ENCODE peak calls at places on chromosomes 6 and 20, in seven cellular contexts. V is K562; J is psoas muscle; S is transverse colon; D is MM.1S; T is dorsolateral prefrontal cortex; K is CD8-positive, alpha-beta T cell. P is an unnamed sample.

GRCh38 chr20:36744764-36745191 is 1.1 kb downstream of the NDRG3 start:
- DNase-seq in V (peak), J (peak), S (no peak), D (no peak), T (peak), K (no peak), P (peak)

GRCh38 chr6:55898342-55898741 is 23.0 kb upstream of the BMP5 start:
- DNase-seq in V (no peak), J (no peak), S (no peak), D (no peak), T (no peak), K (no peak), P (no peak)

GRCh38 chr20:60583741-60584140 is 625.5 kb downstream of the CDH26 start:
- DNase-seq in V (no peak), J (no peak), S (no peak), D (no peak), T (no peak), K (no peak), P (no peak)

GRCh38 chr20:63178889-63179751 is 36.8 kb downstream of the YTHDF1 start:
- DNase-seq in V (peak), J (peak), S (peak), D (peak), T (peak), K (peak), P (peak)

GRCh38 chr6:138028893-138029292 is 78.3 kb downstream of the PERP start:
- DNase-seq in V (no peak), J (no peak), S (no peak), D (no peak), T (no peak), K (no peak), P (no peak)

GRCh38 chr6:170151235-170152110 is 139.4 kb downstream of the DLL1 start:
- DNase-seq in V (no peak), J (no peak), S (no peak), D (no peak), T (no peak), K (no peak), P (no peak)

GRCh38 chr20:54054516-54054915 is 15.9 kb downstream of the BCAS1 start:
- DNase-seq in V (no peak), J (no peak), S (peak), D (peak), T (no peak), K (no peak), P (no peak)

GRCh38 chr20:64106981-64107735 is at the start of gene NPBWR2:
- DNase-seq in V (peak), J (peak), S (peak), D (no peak), T (no peak), K (no peak), P (no peak)

GRCh38 chr20:36519944-36520343 is 21.4 kb upstream of the MYL9 start:
- DNase-seq in V (no peak), J (no peak), S (no peak), D (no peak), T (no peak), K (no peak), P (no peak)

GRCh38 chr20:48787861-48788375 is 39.9 kb downstream of the PREX1 start:
- DNase-seq in V (peak), J (no peak), S (no peak), D (no peak), T (no peak), K (no peak), P (peak)

GRCh38 chr6:144673807-144674206 is 388.7 kb downstream of the UTRN start:
- DNase-seq in V (no peak), J (no peak), S (no peak), D (no peak), T (no peak), K (no peak), P (no peak)

GRCh38 chr20:2596673-2597279 is 55.7 kb upstream of the NOP56 start:
- DNase-seq in V (no peak), J (no peak), S (no peak), D (no peak), T (no peak), K (no peak), P (no peak)

GRCh38 chr6:126054258-126054702 is 67.9 kb downstream of the TRMT11 start:
- DNase-seq in V (peak), J (no peak), S (no peak), D (no peak), T (no peak), K (no peak), P (peak)

GRCh38 chr6:144548525-144548924 is 263.4 kb downstream of the UTRN start:
- DNase-seq in V (no peak), J (no peak), S (no peak), D (no peak), T (no peak), K (no peak), P (no peak)

GRCh38 chr20:7516631-7517051 is 423.6 kb downstream of the HAO1 start:
- DNase-seq in V (no peak), J (no peak), S (no peak), D (no peak), T (no peak), K (no peak), P (no peak)

GRCh38 chr6:131164506-131164905 is 29.2 kb downstream of the AKAP7 start:
- DNase-seq in V (no peak), J (no peak), S (no peak), D (no peak), T (no peak), K (no peak), P (no peak)

GRCh38 chr6:121695346-121695745 is 259.9 kb downstream of the GJA1 start:
- DNase-seq in V (no peak), J (no peak), S (no peak), D (no peak), T (no peak), K (no peak), P (no peak)

GRCh38 chr20:32660661-32661060 is 13.1 kb downstream of the C20orf203 start:
- DNase-seq in V (no peak), J (no peak), S (no peak), D (no peak), T (no peak), K (no peak), P (no peak)

GRCh38 chr20:10313701-10314100 is 95.1 kb downstream of the SNAP25 start:
- DNase-seq in V (no peak), J (no peak), S (no peak), D (no peak), T (no peak), K (no peak), P (peak)

GRCh38 chr20:10313215-10313614 is 94.6 kb downstream of the SNAP25 start:
- DNase-seq in V (no peak), J (no peak), S (no peak), D (no peak), T (peak), K (no peak), P (peak)

GRCh38 chr20:10316582-10316981 is 98.0 kb downstream of the SNAP25 start:
- DNase-seq in V (peak), J (no peak), S (no peak), D (peak), T (no peak), K (no peak), P (no peak)

GRCh38 chr20:10314198-10314597 is 95.6 kb downstream of the SNAP25 start:
- DNase-seq in V (no peak), J (no peak), S (no peak), D (no peak), T (no peak), K (no peak), P (peak)

GRCh38 chr20:10315138-10315537 is 96.5 kb downstream of the SNAP25 start:
- DNase-seq in V (no peak), J (no peak), S (no peak), D (no peak), T (no peak), K (no peak), P (no peak)
- H3K27ac ChIP-seq in V (no peak), J (no peak), S (no peak), D (no peak), T (no peak), K (no peak), P (no peak)

GRCh38 chr20:62133051-62133845 is 9.9 kb downstream of the PSMA7 start:
- DNase-seq in V (no peak), J (peak), S (no peak), D (no peak), T (no peak), K (no peak), P (no peak)

GRCh38 chr20:62129731-62130531 is 7.7 kb downstream of the LSM14B start:
- DNase-seq in V (no peak), J (no peak), S (no peak), D (no peak), T (no peak), K (no peak), P (no peak)

GRCh38 chr20:62133864-62134263 is 9.3 kb downstream of the PSMA7 start:
- DNase-seq in V (no peak), J (no peak), S (no peak), D (no peak), T (no peak), K (no peak), P (no peak)

GRCh38 chr20:62132421-62132820 is 10.1 kb downstream of the LSM14B start:
- DNase-seq in V (no peak), J (peak), S (no peak), D (no peak), T (no peak), K (no peak), P (no peak)

DNA sequence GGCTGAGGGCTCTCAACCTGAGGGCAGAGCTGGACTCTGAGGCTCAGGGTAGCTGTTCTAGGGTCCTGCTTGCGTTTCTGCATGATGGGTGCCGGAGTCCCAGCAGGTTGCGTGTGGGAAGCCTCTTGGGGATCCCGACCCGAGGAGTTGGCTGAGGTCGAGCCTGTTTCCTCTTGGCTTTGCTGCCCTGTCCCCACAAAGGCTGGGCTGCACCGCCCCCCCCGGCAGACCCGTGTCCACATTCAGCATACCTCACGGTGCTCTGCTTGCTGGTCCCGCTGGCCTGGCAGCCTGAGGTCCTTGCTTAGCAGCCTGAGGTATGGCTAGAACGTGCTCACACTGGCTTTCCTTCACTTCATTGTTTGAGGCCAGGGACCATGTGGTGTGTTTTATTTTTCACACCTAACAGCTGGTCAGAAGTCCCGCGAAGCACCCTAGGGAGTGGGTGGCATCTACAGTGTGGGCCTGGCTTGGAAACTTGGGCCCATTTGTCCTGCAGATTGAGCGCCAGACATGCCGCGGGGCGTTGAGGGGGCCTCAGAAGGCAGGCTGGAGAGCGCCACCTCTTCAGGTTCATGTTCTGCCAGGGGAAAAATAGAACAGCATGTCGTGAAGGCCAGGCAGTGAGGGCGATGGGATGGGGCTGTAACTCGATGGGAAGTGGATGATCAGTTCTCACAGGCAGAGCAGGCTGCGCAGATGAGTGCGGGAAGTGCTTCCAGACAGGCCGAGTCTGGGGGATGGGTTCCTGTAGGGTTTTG is 9.5 kb downstream of the LSM14B start:
- DNase-seq in V (no peak), J (no peak), S (no peak), D (no peak), T (no peak), K (no peak), P (no peak)
- TF ChIP-seq CTCF in V (no peak), J (no peak), S (no peak), D (no peak), T (no peak), K (no peak), P (no peak)

GRCh38 chr6:37407948-37408347 is 25.1 kb upstream of the CMTR1 start:
- DNase-seq in V (no peak), J (no peak), S (no peak), D (no peak), T (no peak), K (no peak), P (no peak)
- H3K4me3 ChIP-seq in V (no peak), J (no peak), S (no peak), D (no peak), T (no peak), K (no peak), P (no peak)

GRCh38 chr20:771741-772464 is 3.6 kb upstream of the SLC52A3 start:
- DNase-seq in V (no peak), J (no peak), S (no peak), D (no peak), T (no peak), K (no peak), P (no peak)
- H3K27ac ChIP-seq in V (no peak), J (no peak), S (peak), D (no peak), T (no peak), K (no peak), P (no peak)

DNA sequence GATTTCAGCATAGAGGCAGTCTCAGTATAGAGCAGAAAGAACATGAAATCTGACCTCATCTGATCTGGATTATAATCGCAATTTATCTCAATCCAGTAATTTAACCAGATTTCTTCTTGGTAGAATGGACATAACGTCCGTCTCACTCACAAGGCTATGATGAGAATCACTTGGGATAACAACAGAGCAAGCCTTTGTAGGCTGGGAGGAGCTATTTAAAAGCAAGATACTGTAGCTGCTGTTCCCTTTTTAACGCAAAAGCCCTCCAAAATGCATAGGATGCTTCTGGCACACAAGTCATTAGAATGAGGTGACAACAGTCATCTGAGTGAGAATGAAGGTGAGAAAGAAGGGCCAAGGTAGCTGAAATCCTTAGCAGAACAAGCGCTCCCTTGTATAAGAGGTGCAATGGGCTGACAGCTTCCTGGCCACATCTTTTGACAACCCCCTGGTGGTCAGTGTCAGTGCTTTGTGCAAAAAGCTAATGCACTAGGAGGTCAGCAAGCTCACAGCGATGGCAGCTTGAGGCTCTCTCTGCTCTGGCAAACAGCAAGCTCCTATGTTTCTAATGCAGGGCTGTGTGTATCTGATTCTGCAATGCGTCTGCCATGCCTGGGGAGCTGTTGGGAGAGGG is 16.4 kb downstream of the METTL24 start:
- DNase-seq in V (peak), J (no peak), S (no peak), D (no peak), T (peak), K (no peak), P (peak)
- TF ChIP-seq CTCF in V (peak), J (no peak), S (peak), D (no peak), T (no peak), K (no peak), P (peak)

DNA sequence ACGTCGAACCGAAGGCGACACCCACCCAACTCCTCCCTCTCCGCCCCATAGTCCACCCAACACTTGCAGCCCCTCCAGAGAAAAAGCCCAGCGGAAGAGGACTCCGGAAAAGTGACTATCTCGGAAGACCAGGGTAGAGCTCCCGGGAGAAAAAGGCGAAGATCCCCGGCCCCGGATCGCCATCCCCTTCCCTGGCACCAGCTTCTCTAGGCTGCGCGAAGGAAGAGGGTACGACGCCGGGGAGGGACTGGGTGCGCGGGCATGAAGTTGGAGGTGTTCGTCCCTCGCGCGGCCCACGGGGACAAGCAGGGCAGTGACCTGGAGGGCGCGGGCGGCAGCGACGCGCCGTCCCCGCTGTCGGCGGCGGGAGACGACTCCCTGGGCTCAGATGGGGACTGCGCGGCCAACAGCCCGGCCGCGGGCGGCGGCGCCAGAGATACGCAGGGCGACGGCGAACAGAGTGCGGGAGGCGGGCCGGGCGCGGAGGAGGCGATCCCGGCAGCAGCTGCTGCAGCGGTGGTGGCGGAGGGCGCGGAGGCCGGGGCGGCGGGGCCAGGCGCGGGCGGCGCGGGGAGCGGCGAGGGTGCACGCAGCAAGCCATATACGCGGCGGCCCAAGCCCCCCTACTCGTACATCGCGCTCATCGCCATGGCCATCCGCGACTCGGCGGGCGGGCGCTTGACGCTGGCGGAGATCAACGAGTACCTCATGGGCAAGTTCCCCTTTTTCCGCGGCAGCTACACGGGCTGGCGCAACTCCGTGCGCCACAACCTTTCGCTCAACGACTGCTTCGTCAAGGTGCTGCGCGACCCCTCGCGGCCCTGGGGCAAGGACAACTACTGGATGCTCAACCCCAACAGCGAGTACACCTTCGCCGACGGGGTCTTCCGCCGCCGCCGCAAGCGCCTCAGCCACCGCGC is 806 bp downstream of the FOXQ1 start:
- DNase-seq in V (no peak), J (no peak), S (no peak), D (no peak), T (no peak), K (no peak), P (no peak)
- H3K4me3 ChIP-seq in V (no peak), J (peak), S (peak), D (peak), T (peak), K (no peak), P (peak)

DNA sequence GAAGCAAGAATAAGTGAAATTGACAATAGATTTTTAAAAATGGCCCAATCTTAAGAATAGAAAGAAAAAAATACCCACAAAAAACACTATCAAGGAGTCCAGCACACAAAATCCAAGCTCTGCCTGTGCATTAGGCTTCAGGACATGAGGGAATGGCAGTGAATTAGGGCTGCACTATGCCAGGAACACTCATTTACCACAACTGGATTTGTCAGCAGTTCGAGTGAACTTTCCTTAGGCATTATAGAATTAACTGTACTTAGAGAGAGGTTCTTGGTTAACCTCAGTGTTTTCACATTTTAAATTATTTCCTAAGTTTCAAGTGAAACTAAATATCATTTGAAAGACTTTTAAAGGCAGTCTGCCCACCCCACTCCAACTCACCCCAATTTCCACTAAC is 34.8 kb downstream of the SLC22A3 start:
- DNase-seq in V (no peak), J (no peak), S (no peak), D (no peak), T (no peak), K (no peak), P (no peak)
- H3K27ac ChIP-seq in V (no peak), J (no peak), S (no peak), D (no peak), T (no peak), K (no peak), P (no peak)

DNA sequence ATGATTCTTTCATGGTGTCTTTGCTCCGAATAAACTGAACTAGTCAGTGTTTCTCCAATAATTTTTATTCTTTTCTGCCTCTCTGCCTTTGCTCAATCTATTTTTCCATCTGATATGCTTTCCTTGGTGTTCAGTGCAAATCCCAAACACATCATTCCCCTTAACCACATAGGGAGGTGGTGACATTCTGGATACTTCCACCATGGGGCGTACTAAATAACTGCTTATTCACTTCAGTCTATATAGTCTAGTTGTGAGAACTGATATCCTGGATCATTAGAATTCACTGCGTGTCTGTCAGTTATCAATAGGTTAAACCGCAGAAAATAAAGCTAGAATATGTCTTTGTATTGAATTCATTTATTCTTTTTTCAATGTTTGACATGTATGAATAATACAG is 83.1 kb downstream of the KCNQ5 start:
- DNase-seq in V (no peak), J (no peak), S (no peak), D (no peak), T (no peak), K (no peak), P (no peak)
- TF ChIP-seq CTCF in V (no peak), J (no peak), S (no peak), D (no peak), T (no peak), K (no peak), P (no peak)

GRCh38 chr6:119495230-119495683 is 145.7 kb upstream of the MAN1A1 start:
- DNase-seq in V (no peak), J (peak), S (peak), D (no peak), T (peak), K (no peak), P (no peak)

GRCh38 chr6:119499797-119500196 is 150.2 kb upstream of the MAN1A1 start:
- DNase-seq in V (no peak), J (no peak), S (no peak), D (no peak), T (no peak), K (no peak), P (no peak)

GRCh38 chr6:119497988-119498727 is 148.6 kb upstream of the MAN1A1 start:
- DNase-seq in V (no peak), J (no peak), S (no peak), D (peak), T (no peak), K (no peak), P (no peak)

DNA sequence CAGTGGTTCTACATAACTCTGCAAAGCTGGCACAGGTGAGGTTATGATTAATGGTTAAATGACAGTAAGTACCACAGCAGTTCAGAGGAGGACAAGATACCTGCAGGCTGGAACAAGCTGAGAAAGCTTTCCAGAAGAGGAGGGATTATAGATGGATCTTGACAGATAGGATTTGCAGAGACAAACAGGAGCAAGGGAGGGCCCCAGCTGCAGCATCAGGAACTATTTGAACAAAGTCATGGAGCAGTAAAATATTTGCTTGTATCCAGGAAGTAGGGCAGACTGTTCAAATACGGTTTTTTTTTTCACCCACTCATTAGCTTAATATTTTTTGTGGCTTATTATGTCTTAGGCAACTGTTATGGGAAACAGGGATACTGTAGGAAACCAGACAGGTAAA is 144.4 kb upstream of the MAN1A1 start:
- DNase-seq in V (no peak), J (no peak), S (no peak), D (no peak), T (no peak), K (no peak), P (no peak)
- H3K4me3 ChIP-seq in V (no peak), J (no peak), S (no peak), D (no peak), T (no peak), K (no peak), P (no peak)